ENCODE peak calls at places on chromosome 3, in ten cellular contexts. R is stimulated activated CD8-positive, alpha-beta memory T cell treated with anti-CD3 and anti-CD28 coated beads, Interleukin-7, amount 100 ng/mL, for 1 hour; Q is H7; K is hepatocyte; U is NAMALWA; V is T1000; G is GM03348; T is right cardiac atrium; M is foreskin fibroblast; Z is stimulated activated CD4-positive, alpha-beta T cell treated with anti-CD3 and anti-CD28 coated beads, Interleukin-2, amount 100 ng/mL, for 48 hours. E is an unnamed sample.
A peak's percentile ranks its signal among the peaks of the same experiment; 100 is the strongest.

GRCh38 chr3:120850326-120851295 is 57.4 kb upstream of the STXBP5L start:
- DNase-seq in R (no peak), Q (no peak), K (no peak), U (no peak), V (no peak), G (peak; percentile 14), T (no peak), M (no peak), Z (no peak), E (no peak)

GRCh38 chr3:188646592-188646991 is 492.6 kb downstream of the LPP start:
- DNase-seq in R (no peak), Q (no peak), K (peak; percentile 23), U (peak; percentile 39), V (no peak), G (peak; percentile 5), T (no peak), M (no peak), Z (no peak), E (no peak)

GRCh38 chr3:38696034-38696433 is 46.5 kb upstream of the SCN5A start:
- DNase-seq in R (no peak), Q (no peak), K (no peak), U (no peak), V (no peak), G (no peak), T (no peak), M (no peak), Z (no peak), E (no peak)

GRCh38 chr3:63661242-63661641 is 8.8 kb downstream of the SNTN start:
- DNase-seq in R (no peak), Q (no peak), K (no peak), U (peak; percentile 15), V (no peak), G (no peak), T (no peak), M (no peak), Z (no peak), E (no peak)

GRCh38 chr3:27596334-27596841 is 112.2 kb upstream of the SLC4A7 start:
- DNase-seq in R (no peak), Q (no peak), K (no peak), U (peak; percentile 62), V (no peak), G (peak; percentile 54), T (no peak), M (peak; percentile 63), Z (no peak), E (no peak)

GRCh38 chr3:144189044-144189443 is 217.4 kb downstream of the DIPK2A start:
- DNase-seq in R (no peak), Q (no peak), K (no peak), U (no peak), V (no peak), G (no peak), T (no peak), M (peak; percentile 56), Z (no peak), E (no peak)

GRCh38 chr3:4995500-4996053 is 16.3 kb downstream of the BHLHE40 start:
- DNase-seq in R (no peak), Q (no peak), K (no peak), U (no peak), V (peak; percentile 38), G (peak; percentile 56), T (no peak), M (no peak), Z (no peak), E (no peak)

GRCh38 chr3:113018461-113019181 is 27.8 kb downstream of the GTPBP8 start:
- DNase-seq in R (no peak), Q (no peak), K (peak; percentile 32), U (no peak), V (no peak), G (peak; percentile 20), T (no peak), M (no peak), Z (no peak), E (no peak)

GRCh38 chr3:58612825-58613224 is 35.6 kb upstream of the FAM107A start:
- DNase-seq in R (no peak), Q (no peak), K (no peak), U (no peak), V (no peak), G (no peak), T (no peak), M (no peak), Z (no peak), E (no peak)

GRCh38 chr3:59777559-59778178 is 727.8 kb upstream of the CFAP20DC start:
- DNase-seq in R (no peak), Q (no peak), K (no peak), U (no peak), V (no peak), G (no peak), T (no peak), M (no peak), Z (no peak), E (no peak)

GRCh38 chr3:187994221-187995085 is 159.5 kb upstream of the LPP start:
- DNase-seq in R (no peak), Q (no peak), K (no peak), U (no peak), V (no peak), G (peak; percentile 69), T (no peak), M (peak; percentile 71), Z (no peak), E (no peak)

GRCh38 chr3:39433642-39434041 is 27.1 kb downstream of the RPSA start:
- DNase-seq in R (no peak), Q (no peak), K (no peak), U (no peak), V (no peak), G (peak; percentile 67), T (no peak), M (peak; percentile 16), Z (no peak), E (no peak)

GRCh38 chr3:42960282-42960681 is 18.8 kb upstream of the GASK1A start:
- DNase-seq in R (no peak), Q (no peak), K (peak; percentile 20), U (no peak), V (no peak), G (peak; percentile 14), T (no peak), M (no peak), Z (no peak), E (no peak)

GRCh38 chr3:131349454-131349853 is 32.1 kb upstream of the NUDT16 start:
- DNase-seq in R (no peak), Q (no peak), K (no peak), U (no peak), V (no peak), G (no peak), T (no peak), M (no peak), Z (no peak), E (no peak)

GRCh38 chr3:24521306-24522154 is 26.9 kb upstream of the THRB start:
- DNase-seq in R (no peak), Q (peak; percentile 71), K (peak; percentile 80), U (no peak), V (no peak), G (peak; percentile 82), T (peak; percentile 87), M (no peak), Z (no peak), E (no peak)

GRCh38 chr3:35829499-35829898 is 190.2 kb downstream of the ARPP21 start:
- DNase-seq in R (no peak), Q (no peak), K (peak; percentile 17), U (no peak), V (no peak), G (no peak), T (no peak), M (no peak), Z (no peak), E (no peak)

GRCh38 chr3:175094344-175094743 is 235.2 kb downstream of the NAALADL2 start:
- DNase-seq in R (no peak), Q (no peak), K (no peak), U (no peak), V (no peak), G (no peak), T (no peak), M (no peak), Z (no peak), E (no peak)

GRCh38 chr3:66133050-66133757 is 87.6 kb upstream of the SLC25A26 start:
- DNase-seq in R (no peak), Q (no peak), K (no peak), U (no peak), V (no peak), G (no peak), T (no peak), M (peak; percentile 65), Z (no peak), E (no peak)

GRCh38 chr3:178500631-178501030 is 35.6 kb upstream of the KCNMB2 start:
- DNase-seq in R (no peak), Q (no peak), K (no peak), U (no peak), V (no peak), G (no peak), T (no peak), M (no peak), Z (no peak), E (no peak)

GRCh38 chr3:159170436-159171003 is 368.7 kb downstream of the MFSD1 start:
- DNase-seq in R (no peak), Q (no peak), K (no peak), U (no peak), V (no peak), G (peak; percentile 55), T (no peak), M (peak; percentile 54), Z (no peak), E (no peak)

GRCh38 chr3:40088527-40089170 is 220.9 kb upstream of the EIF1B start:
- DNase-seq in R (no peak), Q (no peak), K (no peak), U (no peak), V (no peak), G (no peak), T (no peak), M (no peak), Z (no peak), E (no peak)

GRCh38 chr3:156304406-156304805 is 184.0 kb downstream of the KCNAB1 start:
- DNase-seq in R (no peak), Q (no peak), K (no peak), U (no peak), V (peak; percentile 10), G (peak; percentile 54), T (no peak), M (peak; percentile 46), Z (no peak), E (no peak)